ENCODE peak calls at places on chromosomes 13 and 19, in eight cellular contexts. One of them, this sample, is unnamed.

GRCh38 chr13:23516706-23517105 is 53.5 kb upstream of the TNFRSF19 start:
- DNase-seq in GOT3: no peak
- DNase-seq in cardiac muscle cell: no peak
- DNase-seq in sciatic nerve: no peak
- DNase-seq in activated CD4-positive, alpha-beta T cell treated with anti-CD3 and anti-CD28 coated beads for 24 hours: no peak
- DNase-seq in EH: no peak
- DNase-seq in NCI-H748 treated with DMSO at 0.1 percent for 48 hours: no peak
- DNase-seq in activated CD8-positive, alpha-beta memory T cell treated with anti-CD3 and anti-CD28 coated beads, Interleukin-2, amount 50 U/mL, for 4 hours: no peak
- DNase-seq in this sample: no peak

GRCh38 chr19:15464394-15465385 is at the start of gene RASAL3:
- DNase-seq in sciatic nerve: no peak
- DNase-seq in activated CD8-positive, alpha-beta memory T cell treated with anti-CD3 and anti-CD28 coated beads, Interleukin-2, amount 50 U/mL, for 4 hours: peak
- DNase-seq in GOT3: no peak
- DNase-seq in activated CD4-positive, alpha-beta T cell treated with anti-CD3 and anti-CD28 coated beads for 24 hours: no peak
- DNase-seq in cardiac muscle cell: no peak
- DNase-seq in EH: no peak
- DNase-seq in NCI-H748 treated with DMSO at 0.1 percent for 48 hours: no peak
- DNase-seq in this sample: no peak

GRCh38 chr13:76677047-76677446 is 209.2 kb downstream of the KCTD12 start:
- DNase-seq in GOT3: no peak
- DNase-seq in activated CD4-positive, alpha-beta T cell treated with anti-CD3 and anti-CD28 coated beads for 24 hours: no peak
- DNase-seq in NCI-H748 treated with DMSO at 0.1 percent for 48 hours: no peak
- DNase-seq in sciatic nerve: peak
- DNase-seq in EH: peak
- DNase-seq in cardiac muscle cell: no peak
- DNase-seq in activated CD8-positive, alpha-beta memory T cell treated with anti-CD3 and anti-CD28 coated beads, Interleukin-2, amount 50 U/mL, for 4 hours: no peak
- DNase-seq in this sample: no peak

GRCh38 chr13:48539550-48539949 is 6.7 kb upstream of the RCBTB2 start:
- DNase-seq in NCI-H748 treated with DMSO at 0.1 percent for 48 hours: no peak
- DNase-seq in GOT3: no peak
- DNase-seq in cardiac muscle cell: no peak
- DNase-seq in sciatic nerve: no peak
- DNase-seq in activated CD4-positive, alpha-beta T cell treated with anti-CD3 and anti-CD28 coated beads for 24 hours: no peak
- DNase-seq in activated CD8-positive, alpha-beta memory T cell treated with anti-CD3 and anti-CD28 coated beads, Interleukin-2, amount 50 U/mL, for 4 hours: no peak
- DNase-seq in EH: no peak
- DNase-seq in this sample: no peak

GRCh38 chr13:79647518-79647917 is 166.6 kb downstream of the NDFIP2 start:
- DNase-seq in GOT3: no peak
- DNase-seq in activated CD8-positive, alpha-beta memory T cell treated with anti-CD3 and anti-CD28 coated beads, Interleukin-2, amount 50 U/mL, for 4 hours: no peak
- DNase-seq in activated CD4-positive, alpha-beta T cell treated with anti-CD3 and anti-CD28 coated beads for 24 hours: no peak
- DNase-seq in NCI-H748 treated with DMSO at 0.1 percent for 48 hours: peak
- DNase-seq in cardiac muscle cell: no peak
- DNase-seq in EH: no peak
- DNase-seq in sciatic nerve: no peak
- DNase-seq in this sample: peak

GRCh38 chr13:26525528-26525927 is 32.0 kb upstream of the WASF3 start:
- DNase-seq in sciatic nerve: no peak
- DNase-seq in EH: no peak
- DNase-seq in activated CD8-positive, alpha-beta memory T cell treated with anti-CD3 and anti-CD28 coated beads, Interleukin-2, amount 50 U/mL, for 4 hours: no peak
- DNase-seq in GOT3: no peak
- DNase-seq in cardiac muscle cell: no peak
- DNase-seq in NCI-H748 treated with DMSO at 0.1 percent for 48 hours: no peak
- DNase-seq in activated CD4-positive, alpha-beta T cell treated with anti-CD3 and anti-CD28 coated beads for 24 hours: no peak
- DNase-seq in this sample: no peak

GRCh38 chr19:18401580-18402112 is 4.2 kb upstream of the LRRC25 start:
- DNase-seq in EH: peak
- DNase-seq in activated CD4-positive, alpha-beta T cell treated with anti-CD3 and anti-CD28 coated beads for 24 hours: no peak
- DNase-seq in sciatic nerve: peak
- DNase-seq in cardiac muscle cell: no peak
- DNase-seq in activated CD8-positive, alpha-beta memory T cell treated with anti-CD3 and anti-CD28 coated beads, Interleukin-2, amount 50 U/mL, for 4 hours: no peak
- DNase-seq in GOT3: no peak
- DNase-seq in NCI-H748 treated with DMSO at 0.1 percent for 48 hours: no peak
- DNase-seq in this sample: no peak

GRCh38 chr13:97353927-97354326 is 80.0 kb upstream of the RAP2A start:
- DNase-seq in NCI-H748 treated with DMSO at 0.1 percent for 48 hours: no peak
- DNase-seq in activated CD4-positive, alpha-beta T cell treated with anti-CD3 and anti-CD28 coated beads for 24 hours: no peak
- DNase-seq in sciatic nerve: no peak
- DNase-seq in GOT3: no peak
- DNase-seq in cardiac muscle cell: no peak
- DNase-seq in activated CD8-positive, alpha-beta memory T cell treated with anti-CD3 and anti-CD28 coated beads, Interleukin-2, amount 50 U/mL, for 4 hours: no peak
- DNase-seq in EH: peak
- DNase-seq in this sample: no peak

GRCh38 chr13:113258655-113259054 is 38.4 kb upstream of the LAMP1 start:
- DNase-seq in activated CD8-positive, alpha-beta memory T cell treated with anti-CD3 and anti-CD28 coated beads, Interleukin-2, amount 50 U/mL, for 4 hours: no peak
- DNase-seq in NCI-H748 treated with DMSO at 0.1 percent for 48 hours: no peak
- DNase-seq in EH: no peak
- DNase-seq in GOT3: no peak
- DNase-seq in cardiac muscle cell: no peak
- DNase-seq in activated CD4-positive, alpha-beta T cell treated with anti-CD3 and anti-CD28 coated beads for 24 hours: no peak
- DNase-seq in sciatic nerve: no peak
- DNase-seq in this sample: no peak

GRCh38 chr13:62653371-62653770 is 1237.7 kb upstream of the PCDH20 start:
- DNase-seq in activated CD8-positive, alpha-beta memory T cell treated with anti-CD3 and anti-CD28 coated beads, Interleukin-2, amount 50 U/mL, for 4 hours: no peak
- DNase-seq in activated CD4-positive, alpha-beta T cell treated with anti-CD3 and anti-CD28 coated beads for 24 hours: no peak
- DNase-seq in EH: no peak
- DNase-seq in NCI-H748 treated with DMSO at 0.1 percent for 48 hours: no peak
- DNase-seq in cardiac muscle cell: no peak
- DNase-seq in sciatic nerve: no peak
- DNase-seq in GOT3: no peak
- DNase-seq in this sample: no peak

GRCh38 chr19:29540128-29540527 is 14.3 kb downstream of the VSTM2B start:
- DNase-seq in GOT3: no peak
- DNase-seq in NCI-H748 treated with DMSO at 0.1 percent for 48 hours: no peak
- DNase-seq in EH: no peak
- DNase-seq in sciatic nerve: peak
- DNase-seq in cardiac muscle cell: no peak
- DNase-seq in activated CD4-positive, alpha-beta T cell treated with anti-CD3 and anti-CD28 coated beads for 24 hours: no peak
- DNase-seq in activated CD8-positive, alpha-beta memory T cell treated with anti-CD3 and anti-CD28 coated beads, Interleukin-2, amount 50 U/mL, for 4 hours: no peak
- DNase-seq in this sample: no peak

GRCh38 chr19:52896431-52897148 is 845 bp downstream of the ZNF320 start:
- DNase-seq in cardiac muscle cell: peak
- DNase-seq in activated CD4-positive, alpha-beta T cell treated with anti-CD3 and anti-CD28 coated beads for 24 hours: no peak
- DNase-seq in GOT3: no peak
- DNase-seq in activated CD8-positive, alpha-beta memory T cell treated with anti-CD3 and anti-CD28 coated beads, Interleukin-2, amount 50 U/mL, for 4 hours: no peak
- DNase-seq in sciatic nerve: peak
- DNase-seq in EH: peak
- DNase-seq in NCI-H748 treated with DMSO at 0.1 percent for 48 hours: peak
- DNase-seq in this sample: no peak

GRCh38 chr19:574658-575526 is 2.5 kb downstream of the BSG start:
- DNase-seq in GOT3: no peak
- DNase-seq in NCI-H748 treated with DMSO at 0.1 percent for 48 hours: no peak
- DNase-seq in cardiac muscle cell: peak
- DNase-seq in sciatic nerve: peak
- DNase-seq in activated CD4-positive, alpha-beta T cell treated with anti-CD3 and anti-CD28 coated beads for 24 hours: no peak
- DNase-seq in EH: peak
- DNase-seq in activated CD8-positive, alpha-beta memory T cell treated with anti-CD3 and anti-CD28 coated beads, Interleukin-2, amount 50 U/mL, for 4 hours: no peak
- DNase-seq in this sample: no peak

GRCh38 chr13:46472384-46472783 is 80.6 kb upstream of the LRCH1 start:
- DNase-seq in activated CD4-positive, alpha-beta T cell treated with anti-CD3 and anti-CD28 coated beads for 24 hours: no peak
- DNase-seq in NCI-H748 treated with DMSO at 0.1 percent for 48 hours: no peak
- DNase-seq in activated CD8-positive, alpha-beta memory T cell treated with anti-CD3 and anti-CD28 coated beads, Interleukin-2, amount 50 U/mL, for 4 hours: no peak
- DNase-seq in sciatic nerve: no peak
- DNase-seq in EH: no peak
- DNase-seq in GOT3: no peak
- DNase-seq in cardiac muscle cell: no peak
- DNase-seq in this sample: no peak

GRCh38 chr13:42380420-42381164 is 108.6 kb downstream of the AKAP11 start:
- DNase-seq in EH: no peak
- DNase-seq in NCI-H748 treated with DMSO at 0.1 percent for 48 hours: no peak
- DNase-seq in GOT3: no peak
- DNase-seq in cardiac muscle cell: no peak
- DNase-seq in activated CD8-positive, alpha-beta memory T cell treated with anti-CD3 and anti-CD28 coated beads, Interleukin-2, amount 50 U/mL, for 4 hours: no peak
- DNase-seq in activated CD4-positive, alpha-beta T cell treated with anti-CD3 and anti-CD28 coated beads for 24 hours: no peak
- DNase-seq in sciatic nerve: no peak
- DNase-seq in this sample: no peak

GRCh38 chr19:4991538-4991937 is 22.6 kb downstream of the KDM4B start:
- DNase-seq in cardiac muscle cell: no peak
- DNase-seq in sciatic nerve: no peak
- DNase-seq in activated CD8-positive, alpha-beta memory T cell treated with anti-CD3 and anti-CD28 coated beads, Interleukin-2, amount 50 U/mL, for 4 hours: no peak
- DNase-seq in activated CD4-positive, alpha-beta T cell treated with anti-CD3 and anti-CD28 coated beads for 24 hours: no peak
- DNase-seq in EH: no peak
- DNase-seq in GOT3: no peak
- DNase-seq in NCI-H748 treated with DMSO at 0.1 percent for 48 hours: no peak
- DNase-seq in this sample: no peak

GRCh38 chr19:17830567-17831418 is 9.5 kb upstream of the INSL3 start:
- DNase-seq in GOT3: no peak
- DNase-seq in NCI-H748 treated with DMSO at 0.1 percent for 48 hours: peak
- DNase-seq in cardiac muscle cell: peak
- DNase-seq in activated CD8-positive, alpha-beta memory T cell treated with anti-CD3 and anti-CD28 coated beads, Interleukin-2, amount 50 U/mL, for 4 hours: no peak
- DNase-seq in activated CD4-positive, alpha-beta T cell treated with anti-CD3 and anti-CD28 coated beads for 24 hours: peak
- DNase-seq in sciatic nerve: peak
- DNase-seq in EH: peak
- DNase-seq in this sample: peak

GRCh38 chr13:97757807-97758206 is 195.7 kb upstream of the IPO5 start:
- DNase-seq in EH: no peak
- DNase-seq in GOT3: no peak
- DNase-seq in NCI-H748 treated with DMSO at 0.1 percent for 48 hours: no peak
- DNase-seq in sciatic nerve: no peak
- DNase-seq in activated CD8-positive, alpha-beta memory T cell treated with anti-CD3 and anti-CD28 coated beads, Interleukin-2, amount 50 U/mL, for 4 hours: no peak
- DNase-seq in activated CD4-positive, alpha-beta T cell treated with anti-CD3 and anti-CD28 coated beads for 24 hours: no peak
- DNase-seq in cardiac muscle cell: no peak
- DNase-seq in this sample: no peak

GRCh38 chr13:35600137-35600536 is 123.6 kb upstream of the MAB21L1 start:
- DNase-seq in sciatic nerve: no peak
- DNase-seq in GOT3: no peak
- DNase-seq in activated CD4-positive, alpha-beta T cell treated with anti-CD3 and anti-CD28 coated beads for 24 hours: no peak
- DNase-seq in EH: peak
- DNase-seq in activated CD8-positive, alpha-beta memory T cell treated with anti-CD3 and anti-CD28 coated beads, Interleukin-2, amount 50 U/mL, for 4 hours: no peak
- DNase-seq in cardiac muscle cell: no peak
- DNase-seq in NCI-H748 treated with DMSO at 0.1 percent for 48 hours: no peak
- DNase-seq in this sample: no peak

GRCh38 chr13:110535526-110535925 is 26.0 kb downstream of the RAB20 start:
- DNase-seq in GOT3: no peak
- DNase-seq in NCI-H748 treated with DMSO at 0.1 percent for 48 hours: no peak
- DNase-seq in EH: no peak
- DNase-seq in sciatic nerve: no peak
- DNase-seq in activated CD4-positive, alpha-beta T cell treated with anti-CD3 and anti-CD28 coated beads for 24 hours: no peak
- DNase-seq in activated CD8-positive, alpha-beta memory T cell treated with anti-CD3 and anti-CD28 coated beads, Interleukin-2, amount 50 U/mL, for 4 hours: no peak
- DNase-seq in cardiac muscle cell: no peak
- DNase-seq in this sample: no peak

GRCh38 chr13:112587767-112588489 is at the start of gene TUBGCP3:
- DNase-seq in activated CD4-positive, alpha-beta T cell treated with anti-CD3 and anti-CD28 coated beads for 24 hours: peak
- DNase-seq in cardiac muscle cell: peak
- DNase-seq in sciatic nerve: peak
- DNase-seq in GOT3: peak
- DNase-seq in activated CD8-positive, alpha-beta memory T cell treated with anti-CD3 and anti-CD28 coated beads, Interleukin-2, amount 50 U/mL, for 4 hours: peak
- DNase-seq in NCI-H748 treated with DMSO at 0.1 percent for 48 hours: peak
- DNase-seq in EH: peak
- DNase-seq in this sample: peak

GRCh38 chr19:7784856-7785255 is 21.8 kb downstream of the CLEC4M start:
- DNase-seq in EH: no peak
- DNase-seq in cardiac muscle cell: no peak
- DNase-seq in activated CD8-positive, alpha-beta memory T cell treated with anti-CD3 and anti-CD28 coated beads, Interleukin-2, amount 50 U/mL, for 4 hours: no peak
- DNase-seq in NCI-H748 treated with DMSO at 0.1 percent for 48 hours: no peak
- DNase-seq in activated CD4-positive, alpha-beta T cell treated with anti-CD3 and anti-CD28 coated beads for 24 hours: no peak
- DNase-seq in sciatic nerve: no peak
- DNase-seq in GOT3: no peak
- DNase-seq in this sample: no peak

GRCh38 chr13:47252627-47253026 is 355.8 kb upstream of the HTR2A start:
- DNase-seq in activated CD4-positive, alpha-beta T cell treated with anti-CD3 and anti-CD28 coated beads for 24 hours: no peak
- DNase-seq in sciatic nerve: no peak
- DNase-seq in EH: peak
- DNase-seq in GOT3: no peak
- DNase-seq in cardiac muscle cell: no peak
- DNase-seq in NCI-H748 treated with DMSO at 0.1 percent for 48 hours: no peak
- DNase-seq in activated CD8-positive, alpha-beta memory T cell treated with anti-CD3 and anti-CD28 coated beads, Interleukin-2, amount 50 U/mL, for 4 hours: no peak
- DNase-seq in this sample: no peak

GRCh38 chr19:33304760-33305647 is 2.7 kb upstream of the CEBPA start:
- DNase-seq in NCI-H748 treated with DMSO at 0.1 percent for 48 hours: no peak
- DNase-seq in sciatic nerve: no peak
- DNase-seq in activated CD4-positive, alpha-beta T cell treated with anti-CD3 and anti-CD28 coated beads for 24 hours: no peak
- DNase-seq in EH: no peak
- DNase-seq in activated CD8-positive, alpha-beta memory T cell treated with anti-CD3 and anti-CD28 coated beads, Interleukin-2, amount 50 U/mL, for 4 hours: no peak
- DNase-seq in GOT3: no peak
- DNase-seq in cardiac muscle cell: no peak
- DNase-seq in this sample: no peak

GRCh38 chr13:79525458-79525857 is 44.5 kb downstream of the NDFIP2 start:
- DNase-seq in sciatic nerve: no peak
- DNase-seq in GOT3: no peak
- DNase-seq in EH: peak
- DNase-seq in activated CD4-positive, alpha-beta T cell treated with anti-CD3 and anti-CD28 coated beads for 24 hours: no peak
- DNase-seq in NCI-H748 treated with DMSO at 0.1 percent for 48 hours: no peak
- DNase-seq in activated CD8-positive, alpha-beta memory T cell treated with anti-CD3 and anti-CD28 coated beads, Interleukin-2, amount 50 U/mL, for 4 hours: no peak
- DNase-seq in cardiac muscle cell: no peak
- DNase-seq in this sample: no peak

GRCh38 chr19:16168465-16169081 is 4.8 kb downstream of the CIB3 start:
- DNase-seq in activated CD4-positive, alpha-beta T cell treated with anti-CD3 and anti-CD28 coated beads for 24 hours: no peak
- DNase-seq in EH: no peak
- DNase-seq in activated CD8-positive, alpha-beta memory T cell treated with anti-CD3 and anti-CD28 coated beads, Interleukin-2, amount 50 U/mL, for 4 hours: no peak
- DNase-seq in cardiac muscle cell: no peak
- DNase-seq in GOT3: no peak
- DNase-seq in NCI-H748 treated with DMSO at 0.1 percent for 48 hours: no peak
- DNase-seq in sciatic nerve: no peak
- DNase-seq in this sample: no peak

GRCh38 chr13:23407996-23408395 is 25.5 kb downstream of the SACS start:
- DNase-seq in sciatic nerve: no peak
- DNase-seq in cardiac muscle cell: no peak
- DNase-seq in activated CD4-positive, alpha-beta T cell treated with anti-CD3 and anti-CD28 coated beads for 24 hours: no peak
- DNase-seq in GOT3: no peak
- DNase-seq in activated CD8-positive, alpha-beta memory T cell treated with anti-CD3 and anti-CD28 coated beads, Interleukin-2, amount 50 U/mL, for 4 hours: no peak
- DNase-seq in EH: no peak
- DNase-seq in NCI-H748 treated with DMSO at 0.1 percent for 48 hours: no peak
- DNase-seq in this sample: no peak

GRCh38 chr19:23787106-23787505 is 28.4 kb upstream of the ZNF681 start:
- DNase-seq in activated CD4-positive, alpha-beta T cell treated with anti-CD3 and anti-CD28 coated beads for 24 hours: no peak
- DNase-seq in NCI-H748 treated with DMSO at 0.1 percent for 48 hours: no peak
- DNase-seq in activated CD8-positive, alpha-beta memory T cell treated with anti-CD3 and anti-CD28 coated beads, Interleukin-2, amount 50 U/mL, for 4 hours: no peak
- DNase-seq in cardiac muscle cell: no peak
- DNase-seq in GOT3: no peak
- DNase-seq in sciatic nerve: no peak
- DNase-seq in EH: peak
- DNase-seq in this sample: no peak

GRCh38 chr13:36549126-36549702 is 116.9 kb downstream of the CCNA1 start:
- DNase-seq in GOT3: no peak
- DNase-seq in sciatic nerve: no peak
- DNase-seq in cardiac muscle cell: no peak
- DNase-seq in activated CD4-positive, alpha-beta T cell treated with anti-CD3 and anti-CD28 coated beads for 24 hours: no peak
- DNase-seq in NCI-H748 treated with DMSO at 0.1 percent for 48 hours: no peak
- DNase-seq in activated CD8-positive, alpha-beta memory T cell treated with anti-CD3 and anti-CD28 coated beads, Interleukin-2, amount 50 U/mL, for 4 hours: no peak
- DNase-seq in EH: no peak
- DNase-seq in this sample: no peak

GRCh38 chr19:28103916-28104315 is 1109.0 kb downstream of the UQCRFS1 start:
- DNase-seq in cardiac muscle cell: peak
- DNase-seq in EH: no peak
- DNase-seq in activated CD8-positive, alpha-beta memory T cell treated with anti-CD3 and anti-CD28 coated beads, Interleukin-2, amount 50 U/mL, for 4 hours: no peak
- DNase-seq in activated CD4-positive, alpha-beta T cell treated with anti-CD3 and anti-CD28 coated beads for 24 hours: no peak
- DNase-seq in GOT3: no peak
- DNase-seq in NCI-H748 treated with DMSO at 0.1 percent for 48 hours: no peak
- DNase-seq in sciatic nerve: no peak
- DNase-seq in this sample: no peak

GRCh38 chr19:13974073-13974472 is 21.8 kb downstream of the DCAF15 start:
- DNase-seq in activated CD8-positive, alpha-beta memory T cell treated with anti-CD3 and anti-CD28 coated beads, Interleukin-2, amount 50 U/mL, for 4 hours: peak
- DNase-seq in cardiac muscle cell: peak
- DNase-seq in EH: peak
- DNase-seq in NCI-H748 treated with DMSO at 0.1 percent for 48 hours: peak
- DNase-seq in GOT3: no peak
- DNase-seq in sciatic nerve: no peak
- DNase-seq in activated CD4-positive, alpha-beta T cell treated with anti-CD3 and anti-CD28 coated beads for 24 hours: no peak
- DNase-seq in this sample: no peak

GRCh38 chr19:5925830-5926459 is 11.9 kb downstream of the CAPS start:
- DNase-seq in NCI-H748 treated with DMSO at 0.1 percent for 48 hours: no peak
- DNase-seq in EH: no peak
- DNase-seq in GOT3: no peak
- DNase-seq in activated CD8-positive, alpha-beta memory T cell treated with anti-CD3 and anti-CD28 coated beads, Interleukin-2, amount 50 U/mL, for 4 hours: no peak
- DNase-seq in activated CD4-positive, alpha-beta T cell treated with anti-CD3 and anti-CD28 coated beads for 24 hours: no peak
- DNase-seq in sciatic nerve: no peak
- DNase-seq in cardiac muscle cell: no peak
- DNase-seq in this sample: no peak

GRCh38 chr13:33728271-33729037 is 89.5 kb upstream of the RFC3 start:
- DNase-seq in activated CD4-positive, alpha-beta T cell treated with anti-CD3 and anti-CD28 coated beads for 24 hours: no peak
- DNase-seq in EH: peak
- DNase-seq in activated CD8-positive, alpha-beta memory T cell treated with anti-CD3 and anti-CD28 coated beads, Interleukin-2, amount 50 U/mL, for 4 hours: no peak
- DNase-seq in sciatic nerve: peak
- DNase-seq in NCI-H748 treated with DMSO at 0.1 percent for 48 hours: no peak
- DNase-seq in cardiac muscle cell: no peak
- DNase-seq in GOT3: no peak
- DNase-seq in this sample: no peak

GRCh38 chr13:112446347-112446861 is 70.2 kb downstream of the SPACA7 start:
- DNase-seq in activated CD8-positive, alpha-beta memory T cell treated with anti-CD3 and anti-CD28 coated beads, Interleukin-2, amount 50 U/mL, for 4 hours: no peak
- DNase-seq in sciatic nerve: no peak
- DNase-seq in cardiac muscle cell: no peak
- DNase-seq in GOT3: no peak
- DNase-seq in NCI-H748 treated with DMSO at 0.1 percent for 48 hours: no peak
- DNase-seq in EH: no peak
- DNase-seq in activated CD4-positive, alpha-beta T cell treated with anti-CD3 and anti-CD28 coated beads for 24 hours: no peak
- DNase-seq in this sample: no peak